ENCODE peak calls at places on chromosomes 1 and 21, in four cellular contexts. One of them, this sample, is unnamed.

GRCh38 chr1:231806623-231807470 is 180.3 kb downstream of the DISC1 start:
- DNase-seq in epithelial cell of prostate: no peak
- DNase-seq in AG09309: no peak
- DNase-seq in colonic mucosa: peak; percentile 57
- DNase-seq in this sample: peak; percentile 33

GRCh38 chr1:115133440-115133839 is 44.1 kb upstream of the TSPAN2 start:
- DNase-seq in AG09309: no peak
- DNase-seq in epithelial cell of prostate: no peak
- DNase-seq in colonic mucosa: no peak
- DNase-seq in this sample: no peak

GRCh38 chr1:114089502-114090138 is 64.0 kb downstream of the SYT6 start:
- DNase-seq in epithelial cell of prostate: no peak
- DNase-seq in AG09309: no peak
- DNase-seq in colonic mucosa: no peak
- DNase-seq in this sample: no peak

GRCh38 chr1:62384276-62385005 is 52.4 kb upstream of the USP1 start:
- DNase-seq in colonic mucosa: peak; percentile 23
- DNase-seq in epithelial cell of prostate: peak; percentile 52
- DNase-seq in AG09309: peak; percentile 92
- DNase-seq in this sample: peak; percentile 29

GRCh38 chr1:248695451-248696132 is 7.0 kb downstream of the OR14I1 start:
- DNase-seq in epithelial cell of prostate: no peak
- DNase-seq in colonic mucosa: no peak
- DNase-seq in AG09309: peak; percentile 16
- DNase-seq in this sample: no peak

GRCh38 chr1:24189528-24189927 is 2.4 kb upstream of the IFNLR1 start:
- DNase-seq in colonic mucosa: no peak
- DNase-seq in epithelial cell of prostate: no peak
- DNase-seq in AG09309: no peak
- DNase-seq in this sample: no peak

GRCh38 chr1:29197993-29198392 is 16.3 kb upstream of the SRSF4 start:
- DNase-seq in epithelial cell of prostate: no peak
- DNase-seq in colonic mucosa: no peak
- DNase-seq in AG09309: no peak
- DNase-seq in this sample: no peak

GRCh38 chr1:115829023-115829674 is 11.8 kb downstream of the NHLH2 start:
- DNase-seq in colonic mucosa: peak; percentile 24
- DNase-seq in epithelial cell of prostate: peak; percentile 87
- DNase-seq in AG09309: peak; percentile 90
- DNase-seq in this sample: no peak

GRCh38 chr21:14901482-14901958 is 163.3 kb downstream of the NRIP1 start:
- DNase-seq in colonic mucosa: no peak
- DNase-seq in AG09309: no peak
- DNase-seq in epithelial cell of prostate: no peak
- DNase-seq in this sample: no peak

GRCh38 chr1:56864430-56864829 is 9.8 kb downstream of the C8A start:
- DNase-seq in epithelial cell of prostate: peak; percentile 22
- DNase-seq in colonic mucosa: no peak
- DNase-seq in AG09309: no peak
- DNase-seq in this sample: no peak

GRCh38 chr1:43978551-43979260 is at the start of gene B4GALT2:
- DNase-seq in colonic mucosa: peak; percentile 54
- DNase-seq in AG09309: no peak
- DNase-seq in epithelial cell of prostate: no peak
- DNase-seq in this sample: peak; percentile 43

GRCh38 chr1:245571872-245572294 is 417.1 kb downstream of the KIF26B start:
- DNase-seq in colonic mucosa: no peak
- DNase-seq in epithelial cell of prostate: no peak
- DNase-seq in AG09309: no peak
- DNase-seq in this sample: no peak

GRCh38 chr1:152162826-152163463 is 3.9 kb upstream of the RPTN start:
- DNase-seq in AG09309: peak; percentile 92
- DNase-seq in colonic mucosa: no peak
- DNase-seq in epithelial cell of prostate: peak; percentile 56
- DNase-seq in this sample: no peak

GRCh38 chr1:26574690-26575349 is 45.3 kb downstream of the RPS6KA1 start:
- DNase-seq in epithelial cell of prostate: no peak
- DNase-seq in AG09309: no peak
- DNase-seq in colonic mucosa: no peak
- DNase-seq in this sample: no peak

GRCh38 chr21:38875694-38876492 is 70.2 kb downstream of the ETS2 start:
- DNase-seq in colonic mucosa: no peak
- DNase-seq in epithelial cell of prostate: peak; percentile 44
- DNase-seq in AG09309: peak; percentile 79
- DNase-seq in this sample: no peak

GRCh38 chr1:26733392-26733791 is 37.6 kb downstream of the ARID1A start:
- DNase-seq in AG09309: no peak
- DNase-seq in colonic mucosa: no peak
- DNase-seq in epithelial cell of prostate: no peak
- DNase-seq in this sample: no peak

GRCh38 chr1:205251576-205251975 is 23.8 kb downstream of the TMCC2 start:
- DNase-seq in colonic mucosa: no peak
- DNase-seq in epithelial cell of prostate: no peak
- DNase-seq in AG09309: no peak
- DNase-seq in this sample: no peak

GRCh38 chr1:211343607-211344334 is 17.1 kb downstream of the TRAF5 start:
- DNase-seq in AG09309: no peak
- DNase-seq in epithelial cell of prostate: no peak
- DNase-seq in colonic mucosa: no peak
- DNase-seq in this sample: no peak